ENCODE peak calls at places on chromosomes 5 and 9, in four cellular contexts. F is epithelial cell of esophagus; B is effector memory CD4-positive, alpha-beta T cell; V is BJ. R is an unnamed sample.

GRCh38 chr9:806285-807156 is 35.0 kb upstream of the DMRT1 start:
- DNase-seq in V (no peak), F (peak), B (no peak), R (peak)

GRCh38 chr5:9423611-9424010 is 122.3 kb downstream of the SEMA5A start:
- DNase-seq in V (no peak), F (no peak), B (no peak), R (no peak)

GRCh38 chr9:120927125-120928014 is 774 bp upstream of the TRAF1 start:
- DNase-seq in V (no peak), B (no peak), F (no peak), R (no peak)

GRCh38 chr5:145872486-145872885 is 328 bp downstream of the GRXCR2 start:
- DNase-seq in B (no peak), F (no peak), V (no peak), R (no peak)

GRCh38 chr9:101737705-101738565 is 512 bp downstream of the GRIN3A start:
- DNase-seq in V (no peak), F (no peak), B (no peak), R (no peak)

GRCh38 chr5:135373747-135374515 is 25.1 kb downstream of the MACROH2A1 start:
- DNase-seq in V (no peak), B (no peak), F (peak), R (no peak)

GRCh38 chr5:39076101-39076756 is 2.0 kb upstream of the RICTOR start:
- DNase-seq in F (no peak), V (no peak), B (no peak), R (no peak)

GRCh38 chr5:83509535-83509934 is 38.0 kb downstream of the VCAN start:
- DNase-seq in B (no peak), F (peak), V (no peak), R (no peak)

GRCh38 chr5:157744055-157745011 is 821 bp downstream of the LSM11 start:
- DNase-seq in F (peak), V (no peak), B (no peak), R (peak)

GRCh38 chr9:33379666-33380389 is 22.5 kb downstream of the AQP7 start:
- DNase-seq in F (no peak), V (no peak), B (no peak), R (no peak)

GRCh38 chr9:115209601-115210306 is 91.8 kb upstream of the TNC start:
- DNase-seq in F (peak), V (no peak), B (no peak), R (no peak)

GRCh38 chr9:116434314-116434713 is 252.8 kb upstream of the TRIM32 start:
- DNase-seq in F (no peak), V (no peak), B (no peak), R (no peak)

GRCh38 chr9:118570076-118570475 is 799.2 kb downstream of the BRINP1 start:
- DNase-seq in V (no peak), F (no peak), B (no peak), R (no peak)

GRCh38 chr9:96612966-96613589 is 6.6 kb downstream of the CDC14B start:
- DNase-seq in B (no peak), F (no peak), V (no peak), R (no peak)

GRCh38 chr5:66553368-66553912 is 42.8 kb upstream of the MAST4 start:
- DNase-seq in V (no peak), B (no peak), F (peak), R (no peak)

GRCh38 chr9:114791736-114792135 is 14.1 kb downstream of the TNFSF15 start:
- DNase-seq in B (no peak), F (no peak), V (no peak), R (no peak)

GRCh38 chr5:116492016-116492623 is 82.5 kb downstream of the SEMA6A start:
- DNase-seq in V (peak), B (no peak), F (peak), R (peak)

GRCh38 chr9:98477884-98478283 is 222.4 kb upstream of the TBC1D2 start:
- DNase-seq in B (no peak), F (no peak), V (no peak), R (no peak)

GRCh38 chr5:4941957-4942830 is 197.9 kb upstream of the ADAMTS16 start:
- DNase-seq in B (no peak), V (no peak), F (no peak), R (no peak)

GRCh38 chr9:70263421-70263820 is 4.6 kb downstream of the SMC5 start:
- DNase-seq in B (no peak), F (peak), V (no peak), R (no peak)

GRCh38 chr5:122154910-122155309 is 25.6 kb downstream of the ZNF474 start:
- DNase-seq in B (no peak), F (no peak), V (no peak), R (no peak)

GRCh38 chr5:88119535-88119934 is 149.1 kb downstream of the TMEM161B start:
- DNase-seq in F (no peak), B (no peak), V (no peak), R (no peak)

GRCh38 chr5:60370508-60370907 is 329.5 kb downstream of the DEPDC1B start:
- DNase-seq in B (no peak), F (no peak), V (no peak), R (no peak)

GRCh38 chr5:121315786-121316185 is 535.9 kb upstream of the FTMT start:
- DNase-seq in B (no peak), V (no peak), F (peak), R (no peak)

GRCh38 chr5:64784451-64785025 is 15.8 kb downstream of the CWC27 start:
- DNase-seq in F (peak), B (peak), V (no peak), R (peak)

GRCh38 chr5:42852826-42853225 is 41.1 kb upstream of the SELENOP start:
- DNase-seq in V (no peak), F (no peak), B (no peak), R (no peak)

GRCh38 chr9:114281421-114282103 is 41.3 kb upstream of the ORM1 start:
- DNase-seq in V (no peak), B (no peak), F (no peak), R (no peak)

GRCh38 chr9:19876569-19877316 is 87.9 kb upstream of the SLC24A2 start:
- DNase-seq in V (no peak), B (no peak), F (no peak), R (no peak)

GRCh38 chr5:22998775-22999174 is 145.6 kb upstream of the CDH12 start:
- DNase-seq in B (no peak), F (no peak), V (no peak), R (no peak)

GRCh38 chr9:34049630-34050384 is 1.1 kb upstream of the UBAP2 start:
- DNase-seq in B (no peak), V (no peak), F (no peak), R (no peak)

GRCh38 chr5:76790632-76791290 is 28.1 kb upstream of the F2RL1 start:
- DNase-seq in V (peak), B (no peak), F (peak), R (no peak)

GRCh38 chr5:37875051-37875787 is 35.4 kb upstream of the GDNF start:
- DNase-seq in F (peak), V (peak), B (no peak), R (no peak)

GRCh38 chr5:82356808-82357671 is 78.9 kb upstream of the RPS23 start:
- DNase-seq in B (peak), F (peak), V (peak), R (peak)

GRCh38 chr9:130785940-130786500 is 49.0 kb upstream of the ABL1 start:
- DNase-seq in B (no peak), V (no peak), F (no peak), R (no peak)

DNA sequence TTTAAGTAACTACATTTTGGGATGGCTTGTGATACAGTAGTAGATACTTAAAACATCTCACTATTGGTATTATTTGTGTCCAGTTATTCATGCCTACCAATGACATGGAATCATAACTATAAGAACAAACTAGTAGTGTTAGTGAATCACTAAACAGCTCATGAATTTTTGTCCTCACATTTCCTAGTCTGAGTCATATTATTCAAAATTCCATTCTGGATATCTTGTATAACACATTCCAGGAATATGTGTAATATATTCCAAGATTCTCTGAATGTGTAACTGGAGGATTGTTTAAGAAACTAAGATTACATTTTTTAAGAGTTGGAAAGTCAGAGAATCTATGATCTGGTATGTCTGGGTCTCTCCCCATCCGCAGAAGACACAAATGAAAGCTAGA is 565.3 kb upstream of the ZNF608 start:
- DNase-seq in F (peak), B (no peak), V (peak), R (no peak)
- H3K4me3 ChIP-seq in F (no peak), B (no peak), V (no peak), R (no peak)

GRCh38 chr5:107673368-107674136 is 2.8 kb upstream of the EFNA5 start:
- DNase-seq in V (peak), B (peak), F (peak), R (peak)
- H3K4me3 ChIP-seq in V (peak), B (peak), F (peak), R (no peak)

DNA sequence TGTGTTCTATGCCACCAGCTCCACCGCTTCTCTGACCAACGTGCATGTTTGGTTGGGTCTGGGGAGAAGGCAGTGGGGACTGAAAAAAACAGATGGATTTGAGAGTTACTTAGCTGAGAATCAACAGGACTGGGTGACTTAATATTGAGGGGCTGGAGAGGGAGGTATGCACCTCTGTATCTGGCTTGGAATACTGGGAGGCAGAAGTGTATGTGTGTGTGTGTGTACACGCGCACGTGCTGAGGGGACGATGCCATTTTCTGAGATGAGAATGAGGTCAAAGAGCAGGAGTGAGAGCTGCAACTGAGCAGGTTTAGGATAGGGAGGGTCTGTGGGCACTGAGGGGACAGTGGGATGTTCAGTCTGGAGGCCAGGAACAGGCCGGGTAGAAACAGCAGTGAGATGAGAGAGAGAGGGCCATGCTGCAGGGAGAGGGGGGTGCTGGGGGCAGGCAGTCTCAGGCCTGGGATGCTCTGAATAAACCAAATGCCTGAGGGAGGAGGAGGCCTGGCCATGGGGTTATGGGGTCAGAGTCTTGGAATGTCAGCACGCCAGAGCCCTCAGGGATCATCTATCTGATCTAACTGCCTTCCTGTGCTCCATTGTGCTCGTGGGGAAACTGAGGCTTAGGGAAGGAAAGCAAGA is 14.0 kb downstream of the PDGFRB start:
- DNase-seq in V (no peak), F (no peak), B (no peak), R (no peak)
- H3K4me3 ChIP-seq in V (no peak), F (no peak), B (no peak), R (no peak)

GRCh38 chr5:142316681-142317080 is 8.1 kb downstream of the SPRY4 start:
- DNase-seq in V (no peak), F (no peak), B (no peak), R (no peak)
- H3K4me3 ChIP-seq in V (no peak), F (no peak), B (no peak), R (no peak)

DNA sequence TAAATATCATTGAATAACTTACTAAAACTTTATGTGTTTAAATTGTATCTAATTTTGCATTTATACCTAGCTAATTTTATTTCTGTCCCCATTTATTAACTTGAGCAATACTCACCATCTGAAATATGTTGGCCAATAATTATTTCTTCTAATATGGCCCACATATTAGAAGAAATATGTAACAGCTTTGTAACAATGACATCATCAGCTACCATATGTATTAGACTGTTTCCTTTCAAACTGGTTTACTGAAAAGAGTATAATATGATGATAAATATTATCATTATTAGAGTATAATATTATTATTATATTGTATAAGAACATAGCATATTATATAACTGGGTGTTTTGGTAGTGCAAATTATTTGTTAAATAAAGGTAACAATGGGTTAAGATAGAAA is 220.5 kb downstream of the FBXL7 start:
- DNase-seq in F (no peak), V (no peak), B (no peak), R (no peak)
- H3K4me3 ChIP-seq in F (no peak), V (no peak), B (no peak), R (no peak)

GRCh38 chr5:132463808-132464154 is 26.8 kb downstream of the IRF1 start:
- DNase-seq in V (no peak), F (no peak), B (no peak), R (peak)
- H3K4me3 ChIP-seq in V (no peak), F (no peak), B (peak), R (peak)